ENCODE peak calls at places on chromosomes 5 and 9, in four cellular contexts. P is cardiac fibroblast, M is HuH-7, N is ACHN. Q is an unnamed sample.

GRCh38 chr5:143596824-143597223 is 193.3 kb upstream of the NR3C1 start:
- DNase-seq in P (no peak), M (no peak), N (no peak), Q (no peak)

GRCh38 chr9:114025196-114025753 is 52.8 kb downstream of the AMBP start:
- DNase-seq in P (no peak), M (no peak), N (no peak), Q (no peak)

GRCh38 chr5:79990205-79990597 is 861 bp downstream of the MTX3 start:
- DNase-seq in P (peak), M (no peak), N (no peak), Q (no peak)

GRCh38 chr9:20873240-20873860 is 158.1 kb downstream of the HACD4 start:
- DNase-seq in P (peak), M (no peak), N (no peak), Q (no peak)

GRCh38 chr5:42960472-42960871 is 79.6 kb downstream of the ANXA2R start:
- DNase-seq in P (no peak), M (no peak), N (no peak), Q (no peak)

GRCh38 chr5:151344088-151344487 is 3.3 kb downstream of the SLC36A2 start:
- DNase-seq in P (no peak), M (no peak), N (no peak), Q (no peak)

GRCh38 chr5:137453476-137454080 is 45.5 kb downstream of the SPOCK1 start:
- DNase-seq in P (peak), M (no peak), N (peak), Q (peak)

GRCh38 chr5:132022737-132023136 is 11.3 kb upstream of the ACSL6 start:
- DNase-seq in P (no peak), M (no peak), N (no peak), Q (no peak)

GRCh38 chr5:30539004-30539634 is 654.4 kb upstream of the CDH6 start:
- DNase-seq in P (peak), M (no peak), N (no peak), Q (no peak)

GRCh38 chr5:79318935-79319614 is 83.1 kb downstream of the JMY start:
- DNase-seq in P (peak), M (no peak), N (peak), Q (peak)

GRCh38 chr5:38716516-38716915 is 129.3 kb upstream of the OSMR start:
- DNase-seq in P (no peak), M (no peak), N (no peak), Q (no peak)

GRCh38 chr9:31669311-31669710 is 715.1 kb upstream of the ACO1 start:
- DNase-seq in P (no peak), M (no peak), N (no peak), Q (no peak)

GRCh38 chr9:135443811-135444470 is 35.6 kb upstream of the PPP1R26 start:
- DNase-seq in P (no peak), M (no peak), N (no peak), Q (no peak)

GRCh38 chr5:9265391-9266287 is 280.2 kb downstream of the SEMA5A start:
- DNase-seq in P (peak), M (no peak), N (no peak), Q (peak)

GRCh38 chr9:95481000-95481399 is 35.8 kb downstream of the PTCH1 start:
- DNase-seq in P (no peak), M (no peak), N (no peak), Q (no peak)